ENCODE peak calls at places on chromosome 5, in five cellular contexts. L is C1 segment of cervical spinal cord; S is GM03348; V is activated CD8-positive, alpha-beta memory T cell treated with anti-CD3 and anti-CD28 coated beads for 1 hour; K is heart left ventricle. J is an unnamed sample.

GRCh38 chr5:116847960-116848359 is 273.3 kb upstream of the SEMA6A start:
- DNase-seq in L (no peak), S (no peak), V (no peak), K (no peak), J (no peak)

GRCh38 chr5:119255571-119256356 is 100.1 kb upstream of the TNFAIP8 start:
- DNase-seq in L (no peak), S (no peak), V (no peak), K (no peak), J (no peak)

GRCh38 chr5:67303356-67303755 is 106.8 kb upstream of the CD180 start:
- DNase-seq in L (no peak), S (no peak), V (no peak), K (no peak), J (no peak)

GRCh38 chr5:169467382-169467781 is 116.2 kb upstream of the SPDL1 start:
- DNase-seq in L (no peak), S (no peak), V (no peak), K (no peak), J (no peak)

GRCh38 chr5:56681346-56681745 is 134.0 kb upstream of the MAP3K1 start:
- DNase-seq in L (no peak), S (no peak), V (no peak), K (no peak), J (no peak)

GRCh38 chr5:81417052-81417451 is 23.1 kb upstream of the ACOT12 start:
- DNase-seq in L (no peak), S (no peak), V (no peak), K (no peak), J (no peak)

GRCh38 chr5:175444060-175444904 is at the start of gene DRD1:
- DNase-seq in L (peak), S (peak), V (no peak), K (no peak), J (no peak)

GRCh38 chr5:136193396-136193935 is 504 bp upstream of the SMIM32 start:
- DNase-seq in L (no peak), S (no peak), V (no peak), K (no peak), J (no peak)

GRCh38 chr5:54214747-54215146 is 95.6 kb downstream of the ARL15 start:
- DNase-seq in L (no peak), S (no peak), V (no peak), K (no peak), J (no peak)

GRCh38 chr5:174777116-174777515 is 52.7 kb downstream of the MSX2 start:
- DNase-seq in L (no peak), S (no peak), V (no peak), K (no peak), J (no peak)

GRCh38 chr5:65451436-65451835 is 30.3 kb downstream of the ADAMTS6 start:
- DNase-seq in L (no peak), S (no peak), V (no peak), K (no peak), J (no peak)

GRCh38 chr5:147464211-147464610 is 45.7 kb downstream of the DPYSL3 start:
- DNase-seq in L (no peak), S (no peak), V (no peak), K (no peak), J (no peak)

GRCh38 chr5:141100243-141100805 is at the start of gene PCDHB3:
- DNase-seq in L (no peak), S (peak), V (no peak), K (no peak), J (no peak)

GRCh38 chr5:2703041-2703440 is 48.4 kb downstream of the IRX2 start:
- DNase-seq in L (no peak), S (no peak), V (no peak), K (no peak), J (no peak)

GRCh38 chr5:65262590-65263189 is 219.0 kb downstream of the ADAMTS6 start:
- DNase-seq in L (no peak), S (peak), V (no peak), K (peak), J (no peak)

GRCh38 chr5:35136386-35136785 is 88.6 kb upstream of the AGXT2 start:
- DNase-seq in L (no peak), S (peak), V (no peak), K (no peak), J (no peak)

GRCh38 chr5:178532236-178532635 is 58.0 kb downstream of the COL23A1 start:
- DNase-seq in L (no peak), S (no peak), V (no peak), K (no peak), J (no peak)

GRCh38 chr5:169650701-169651331 is 13.7 kb downstream of the DOCK2 start:
- DNase-seq in L (no peak), S (peak), V (no peak), K (no peak), J (no peak)

GRCh38 chr5:10747678-10748622 is 13.1 kb downstream of the DAP start:
- DNase-seq in L (no peak), S (no peak), V (no peak), K (no peak), J (no peak)

GRCh38 chr5:81245871-81246235 is 12.7 kb downstream of the CKMT2 start:
- DNase-seq in L (no peak), S (no peak), V (no peak), K (no peak), J (no peak)

GRCh38 chr5:175824621-175825020 is 46.8 kb upstream of the CPLX2 start:
- DNase-seq in L (no peak), S (no peak), V (no peak), K (no peak), J (no peak)

GRCh38 chr5:60916646-60917045 is 28.2 kb downstream of the ERCC8 start:
- DNase-seq in L (no peak), S (no peak), V (no peak), K (no peak), J (no peak)

GRCh38 chr5:56481147-56481997 is 248.2 kb upstream of the ANKRD55 start:
- DNase-seq in L (peak), S (peak), V (no peak), K (peak), J (no peak)

GRCh38 chr5:74966151-74967050 is 86.0 kb downstream of the GCNT4 start:
- DNase-seq in L (no peak), S (peak), V (no peak), K (no peak), J (no peak)

GRCh38 chr5:14510156-14510734 is 71.3 kb upstream of the OTULINL start:
- DNase-seq in L (no peak), S (no peak), V (no peak), K (no peak), J (peak)

GRCh38 chr5:17808566-17808965 is 174.3 kb downstream of the TAF11L14 start:
- DNase-seq in L (no peak), S (no peak), V (no peak), K (no peak), J (no peak)

GRCh38 chr5:125483609-125484008 is 737.2 kb upstream of the ZNF608 start:
- DNase-seq in L (no peak), S (no peak), V (no peak), K (no peak), J (no peak)

GRCh38 chr5:51472472-51472871 is 89.2 kb downstream of the ISL1 start:
- DNase-seq in L (no peak), S (no peak), V (no peak), K (no peak), J (no peak)